ENCODE peak calls at places on chromosomes 13 and 19, in seven cellular contexts. P, J, U, Y, S, X and C are unnamed samples.
A peak's percentile ranks its signal among the peaks of the same experiment; 100 is the strongest.

GRCh38 chr13:110819203-110820014 is 95.5 kb downstream of the ANKRD10 start:
- DNase-seq in U (peak; percentile 87), X (peak; percentile 86), P (peak; percentile 71), Y (peak; percentile 84), S (peak; percentile 82), J (peak; percentile 90), C (peak; percentile 39)

GRCh38 chr13:108895220-108895704 is 265.9 kb downstream of the MYO16 start:
- DNase-seq in P (peak; percentile 27), U (peak; percentile 83), Y (no peak), S (no peak), X (no peak), J (no peak), C (no peak)

GRCh38 chr19:41384351-41384750 is 8.0 kb downstream of the TMEM91 start:
- DNase-seq in X (no peak), U (no peak), J (no peak), S (no peak), Y (no peak), P (no peak), C (no peak)

GRCh38 chr13:25840261-25840660 is 211.6 kb downstream of the SHISA2 start:
- DNase-seq in P (no peak), S (no peak), J (no peak), X (no peak), Y (no peak), U (peak; percentile 40), C (no peak)

GRCh38 chr19:46369817-46370216 is 22.9 kb downstream of the PPP5C start:
- DNase-seq in J (no peak), S (no peak), U (no peak), Y (no peak), X (no peak), P (no peak), C (no peak)

GRCh38 chr13:25192489-25192888 is 20.4 kb upstream of the AMER2 start:
- DNase-seq in S (no peak), P (no peak), Y (no peak), U (no peak), J (no peak), X (no peak), C (no peak)

GRCh38 chr13:59088716-59089115 is 1075.0 kb downstream of the DIAPH3 start:
- DNase-seq in J (no peak), Y (no peak), P (no peak), X (no peak), U (peak; percentile 45), S (no peak), C (no peak)

GRCh38 chr19:30406220-30406944 is 34.2 kb downstream of the ZNF536 start:
- DNase-seq in U (peak; percentile 11), S (peak; percentile 16), Y (no peak), J (peak; percentile 43), X (peak; percentile 49), P (no peak), C (no peak)

GRCh38 chr19:14906711-14907110 is 20.8 kb upstream of the OR7A17 start:
- DNase-seq in S (no peak), X (no peak), U (no peak), J (no peak), Y (no peak), P (no peak), C (no peak)

GRCh38 chr19:57664269-57665127 is 4.2 kb upstream of the ZSCAN4 start:
- DNase-seq in X (peak; percentile 80), P (peak; percentile 67), U (peak; percentile 44), Y (peak; percentile 47), J (peak; percentile 55), S (peak; percentile 55), C (peak; percentile 23)